ENCODE peak calls at places on chromosomes 1 and 21, in nine cellular contexts. Y is activated CD8-positive, alpha-beta T cell treated with anti-CD3 and anti-CD28 coated beads, Interleukin-2, amount 10 ng/mL, durations not matched to agents 7 days and 5 days; X is memory B cell; J is A549; N is natural killer cell; W is CD8-positive, alpha-beta T cell; Z is PC-3; O is activated naive CD8-positive, alpha-beta T cell treated with anti-CD3 and anti-CD28 coated beads, Interleukin-2, amount 10 ng/mL, durations not matched to agents 7 days and 5 days; S is body of pancreas. R is an unnamed sample.

GRCh38 chr1:234089396-234089795 is 184.9 kb downstream of the SLC35F3 start:
- ATAC-seq in N (no peak), O (no peak), Z (no peak), W (no peak), J (peak), X (no peak), S (no peak), Y (no peak), R (no peak)

GRCh38 chr1:62110198-62110817 is 84.3 kb upstream of the L1TD1 start:
- ATAC-seq in S (no peak), O (no peak), Y (no peak), X (no peak), J (no peak), Z (no peak), N (no peak), W (no peak), R (no peak)

GRCh38 chr1:26991310-26992116 is 2.0 kb upstream of the TRNP1 start:
- ATAC-seq in W (peak), Y (no peak), J (peak), X (no peak), O (no peak), Z (peak), S (no peak), N (no peak), R (no peak)

GRCh38 chr1:61121631-61122030 is 39.3 kb downstream of the NFIA start:
- ATAC-seq in Y (no peak), N (no peak), W (no peak), J (no peak), Z (no peak), S (no peak), X (no peak), O (no peak), R (peak)

GRCh38 chr1:51541313-51542050 is 22.4 kb upstream of the EPS15 start:
- ATAC-seq in X (no peak), Z (peak), J (no peak), N (no peak), O (no peak), Y (no peak), S (no peak), W (no peak), R (no peak)

GRCh38 chr1:183185941-183186490 is at the start of gene LAMC2:
- ATAC-seq in O (peak), X (peak), N (no peak), S (peak), J (peak), W (no peak), Z (peak), Y (peak), R (peak)

GRCh38 chr1:193190096-193190744 is 3.8 kb upstream of the B3GALT2 start:
- ATAC-seq in Z (no peak), J (peak), Y (no peak), O (no peak), S (no peak), X (no peak), N (no peak), W (no peak), R (no peak)

GRCh38 chr1:236681184-236681583 is 5.1 kb upstream of the ACTN2 start:
- ATAC-seq in Z (no peak), O (no peak), S (peak), J (no peak), X (no peak), Y (no peak), W (no peak), N (no peak), R (no peak)

GRCh38 chr21:28464988-28465387 is 527.7 kb downstream of the LTN1 start:
- ATAC-seq in N (no peak), Z (no peak), S (no peak), O (no peak), Y (no peak), X (no peak), J (no peak), W (no peak), R (no peak)

GRCh38 chr1:87331319-87332269 is 2.9 kb downstream of the LMO4 start:
- ATAC-seq in Z (peak), W (peak), Y (peak), O (peak), X (peak), J (peak), N (peak), S (peak), R (peak)

GRCh38 chr1:19532519-19532918 is 47.2 kb upstream of the CAPZB start:
- ATAC-seq in S (no peak), J (no peak), Y (no peak), Z (no peak), N (no peak), X (no peak), O (no peak), W (no peak), R (peak)

GRCh38 chr1:246219508-246220030 is 287.5 kb downstream of the SMYD3 start:
- ATAC-seq in Y (no peak), N (no peak), W (no peak), Z (no peak), X (no peak), S (no peak), O (no peak), J (no peak), R (no peak)

GRCh38 chr1:22241811-22242210 is 98.9 kb upstream of the WNT4 start:
- ATAC-seq in S (no peak), O (no peak), X (no peak), Z (no peak), W (no peak), J (no peak), Y (no peak), N (no peak), R (no peak)

GRCh38 chr1:243390315-243390875 is 134.6 kb downstream of the SDCCAG8 start:
- ATAC-seq in N (no peak), W (no peak), Z (no peak), X (no peak), J (no peak), S (no peak), Y (no peak), O (no peak), R (no peak)

GRCh38 chr1:234597894-234598293 is 12.1 kb downstream of the IRF2BP2 start:
- ATAC-seq in W (no peak), N (no peak), O (no peak), Y (no peak), J (no peak), X (peak), S (no peak), Z (no peak), R (no peak)

GRCh38 chr1:167839009-167839408 is 74.9 kb downstream of the ADCY10 start:
- ATAC-seq in Y (no peak), S (no peak), W (no peak), O (no peak), J (no peak), N (no peak), Z (no peak), X (no peak), R (no peak)

GRCh38 chr1:204443260-204443619 is 31.6 kb upstream of the PPP1R15B start:
- ATAC-seq in S (peak), N (no peak), O (no peak), J (no peak), X (no peak), Y (no peak), W (no peak), Z (peak), R (no peak)

GRCh38 chr21:43884012-43884860 is 19.2 kb downstream of the AGPAT3 start:
- ATAC-seq in W (peak), Y (peak), S (peak), O (peak), J (peak), Z (peak), X (no peak), N (peak), R (no peak)

GRCh38 chr1:192839164-192840066 is 30.6 kb downstream of the RGS2 start:
- ATAC-seq in Y (no peak), J (no peak), S (no peak), N (no peak), O (no peak), W (no peak), X (no peak), Z (no peak), R (no peak)

GRCh38 chr1:15332525-15332924 is 77.2 kb upstream of the EFHD2 start:
- ATAC-seq in X (no peak), N (no peak), O (no peak), W (no peak), Y (no peak), J (no peak), S (no peak), Z (no peak), R (no peak)

GRCh38 chr1:55931272-55931940 is 648.0 kb downstream of the PLPP3 start:
- ATAC-seq in W (no peak), Y (no peak), X (no peak), N (no peak), J (no peak), Z (no peak), S (no peak), O (no peak), R (no peak)

GRCh38 chr1:75035536-75035935 is 98.7 kb upstream of the LHX8 start:
- ATAC-seq in Z (no peak), W (no peak), S (no peak), Y (no peak), O (no peak), J (no peak), N (no peak), X (no peak), R (no peak)

GRCh38 chr1:216742625-216743024 is 19.4 kb upstream of the ESRRG start:
- ATAC-seq in X (no peak), Z (peak), S (no peak), J (no peak), W (no peak), Y (no peak), O (no peak), N (no peak), R (no peak)

GRCh38 chr21:17987328-17987727 is 168.2 kb upstream of the C21orf91 start:
- ATAC-seq in X (no peak), N (no peak), S (no peak), Z (no peak), O (no peak), W (no peak), Y (no peak), J (no peak), R (no peak)

GRCh38 chr1:28437260-28437923 is 67.9 kb downstream of the PHACTR4 start:
- ATAC-seq in X (no peak), W (no peak), O (no peak), Y (no peak), Z (peak), S (peak), N (no peak), J (peak), R (peak)

GRCh38 chr1:84772428-84772943 is 82.2 kb upstream of the SSX2IP start:
- ATAC-seq in W (peak), O (peak), Z (peak), X (peak), S (peak), N (peak), J (peak), Y (peak), R (peak)

GRCh38 chr21:41367598-41368360 is 6.0 kb downstream of the MX2 start:
- ATAC-seq in Y (no peak), N (no peak), Z (no peak), W (no peak), J (no peak), O (no peak), S (no peak), X (peak), R (no peak)

GRCh38 chr1:54480201-54480848 is 67.7 kb upstream of the ACOT11 start:
- ATAC-seq in N (peak), Y (peak), X (no peak), O (peak), S (no peak), Z (no peak), J (no peak), W (peak), R (no peak)

GRCh38 chr1:1069061-1069710 is 4.9 kb downstream of the RNF223 start:
- ATAC-seq in N (peak), X (peak), W (peak), O (peak), J (peak), Z (peak), S (peak), Y (peak), R (peak)

GRCh38 chr1:182279724-182280506 is 111.7 kb downstream of the GLUL start:
- ATAC-seq in J (no peak), Y (no peak), N (no peak), S (peak), X (no peak), W (no peak), Z (no peak), O (no peak), R (peak)

GRCh38 chr1:245645894-245646293 is 491.1 kb downstream of the KIF26B start:
- ATAC-seq in O (no peak), Y (no peak), W (no peak), Z (no peak), S (no peak), X (peak), J (no peak), N (no peak), R (no peak)

GRCh38 chr1:153343040-153343681 is 5.5 kb downstream of the PGLYRP4 start:
- ATAC-seq in W (no peak), Y (no peak), N (no peak), Z (no peak), X (no peak), J (no peak), O (no peak), S (peak), R (no peak)

GRCh38 chr1:200802865-200803512 is 64.3 kb downstream of the CAMSAP2 start:
- ATAC-seq in Z (peak), N (peak), S (peak), O (peak), J (peak), X (peak), Y (peak), W (peak), R (peak)

GRCh38 chr1:99560192-99561040 is 85.5 kb upstream of the PALMD start:
- ATAC-seq in Y (no peak), W (no peak), J (no peak), S (no peak), O (no peak), N (no peak), X (no peak), Z (no peak), R (no peak)

GRCh38 chr1:201499795-201500669 is 6.9 kb downstream of the CSRP1 start:
- ATAC-seq in O (no peak), J (no peak), Y (no peak), W (no peak), Z (no peak), S (no peak), N (no peak), X (no peak), R (peak)

R was measured in gastroesophageal sphincter.